ENCODE peak calls at places on chromosomes 1 and 21, in nine cellular contexts. N is mucosa of descending colon; X is activated CD4-positive, alpha-beta T cell treated with anti-CD3 and anti-CD28 coated beads for 24 hours; T is MV-4-11; G is CD8-positive, alpha-beta memory T cell; H is non-pigmented ciliary epithelial cell; K is AG08396; I is body of pancreas; S is mesothelial cell of epicardium. U is an unnamed sample.

GRCh38 chr21:45050361-45050785 is 24.0 kb upstream of the ADARB1 start:
- DNase-seq in N (no peak), X (no peak), T (no peak), G (peak; percentile 8), H (no peak), K (no peak), I (no peak), S (no peak), U (no peak)

GRCh38 chr1:84689514-84690396 is 506 bp downstream of the SSX2IP start:
- DNase-seq in N (no peak), X (peak; percentile 22), T (peak; percentile 6), G (no peak), H (no peak), K (peak; percentile 39), I (peak; percentile 69), S (peak; percentile 72), U (peak; percentile 41)

GRCh38 chr1:176799327-176799726 is 336.4 kb downstream of the PAPPA2 start:
- DNase-seq in N (no peak), X (no peak), T (no peak), G (no peak), H (no peak), K (no peak), I (no peak), S (no peak), U (no peak)

GRCh38 chr1:11930571-11931445 is 3.7 kb upstream of the PLOD1 start:
- DNase-seq in N (no peak), X (no peak), T (peak; percentile 9), G (no peak), H (no peak), K (peak; percentile 59), I (peak; percentile 86), S (no peak), U (no peak)

GRCh38 chr1:90786709-90787108 is 69.6 kb upstream of the BARHL2 start:
- DNase-seq in N (no peak), X (no peak), T (no peak), G (no peak), H (no peak), K (no peak), I (no peak), S (no peak), U (no peak)

GRCh38 chr1:150194381-150195031 is 41.4 kb downstream of the ANP32E start:
- DNase-seq in N (no peak), X (no peak), T (no peak), G (no peak), H (peak; percentile 58), K (no peak), I (no peak), S (no peak), U (no peak)

GRCh38 chr1:54248966-54249365 is 49.0 kb downstream of the MRPL37 start:
- DNase-seq in N (no peak), X (no peak), T (no peak), G (no peak), H (no peak), K (no peak), I (no peak), S (no peak), U (no peak)

GRCh38 chr1:36151845-36152203 is 2.5 kb upstream of the TRAPPC3 start:
- DNase-seq in N (no peak), X (no peak), T (peak; percentile 9), G (peak; percentile 74), H (no peak), K (no peak), I (no peak), S (no peak), U (no peak)

GRCh38 chr21:34530264-34530663 is 18.3 kb upstream of the KCNE1 start:
- DNase-seq in N (no peak), X (no peak), T (no peak), G (no peak), H (peak; percentile 76), K (peak; percentile 31), I (no peak), S (no peak), U (no peak)

GRCh38 chr1:204516180-204516879 is at the start of gene MDM4:
- DNase-seq in N (peak; percentile 92), X (peak; percentile 88), T (peak; percentile 97), G (peak; percentile 96), H (peak; percentile 86), K (peak; percentile 93), I (peak; percentile 93), S (peak; percentile 84), U (peak; percentile 85)

GRCh38 chr1:116971965-116972675 is 29.4 kb upstream of the CD101 start:
- DNase-seq in N (no peak), X (no peak), T (no peak), G (no peak), H (no peak), K (no peak), I (no peak), S (no peak), U (no peak)

GRCh38 chr1:89843279-89844121 is 22.7 kb downstream of the LRRC8D start:
- DNase-seq in N (peak; percentile 85), X (peak; percentile 63), T (peak; percentile 54), G (peak; percentile 85), H (no peak), K (peak; percentile 91), I (peak; percentile 83), S (peak; percentile 71), U (peak; percentile 37)

GRCh38 chr21:45257673-45258341 is 29.9 kb downstream of the POFUT2 start:
- DNase-seq in N (no peak), X (no peak), T (no peak), G (no peak), H (no peak), K (no peak), I (no peak), S (peak; percentile 36), U (no peak)

GRCh38 chr1:29513357-29513756 is 277.0 kb downstream of the PTPRU start:
- DNase-seq in N (no peak), X (no peak), T (peak; percentile 56), G (no peak), H (peak; percentile 46), K (peak; percentile 84), I (peak; percentile 57), S (peak; percentile 36), U (no peak)

GRCh38 chr1:31371560-31371959 is 1.3 kb downstream of the FABP3 start:
- DNase-seq in N (no peak), X (no peak), T (peak; percentile 5), G (no peak), H (no peak), K (no peak), I (peak; percentile 17), S (no peak), U (no peak)

GRCh38 chr1:206907304-206907991 is 10.2 kb downstream of the IL24 start:
- DNase-seq in N (no peak), X (no peak), T (no peak), G (no peak), H (no peak), K (no peak), I (peak; percentile 50), S (no peak), U (no peak)

GRCh38 chr1:14968251-14968812 is 185.2 kb upstream of the TMEM51 start:
- DNase-seq in N (no peak), X (no peak), T (peak; percentile 15), G (no peak), H (peak; percentile 62), K (peak; percentile 83), I (no peak), S (no peak), U (no peak)

GRCh38 chr1:78950801-78951200 is 55.7 kb downstream of the ADGRL4 start:
- DNase-seq in N (no peak), X (no peak), T (no peak), G (no peak), H (no peak), K (no peak), I (no peak), S (no peak), U (no peak)

U was measured in tibial nerve.